ENCODE peak calls at places on chromosomes 2 and 18, in ten cellular contexts. W is endodermal cell, J is PC-3, X is H9, R is K562, P is GM23248, C is colonic mucosa, M is HepG2, O is neuronal stem cell, G is kidney. B is an unnamed sample.

GRCh38 chr2:2191110-2191707 is 139.9 kb downstream of the MYT1L start:
- DNase-seq in O (no peak), X (no peak), W (no peak), J (no peak), R (no peak), M (no peak), C (no peak), G (no peak), P (no peak), B (no peak)

GRCh38 chr2:234368861-234369261 is 128.0 kb downstream of the ARL4C start:
- DNase-seq in J (peak), R (no peak), P (peak), C (no peak), X (no peak), O (no peak), M (no peak), W (peak), G (no peak), B (peak)

GRCh38 chr18:51137891-51138290 is 59.6 kb downstream of the MEX3C start:
- DNase-seq in J (no peak), R (no peak), X (no peak), G (no peak), O (no peak), C (no peak), W (no peak), P (no peak), M (no peak), B (no peak)

GRCh38 chr2:178863856-178864620 is 56.8 kb upstream of the TTN start:
- DNase-seq in W (peak), P (peak), O (no peak), M (no peak), G (peak), C (peak), R (no peak), X (peak), J (peak), B (peak)

GRCh38 chr2:24831736-24832421 is 38.7 kb downstream of the CENPO start:
- DNase-seq in W (no peak), P (no peak), X (no peak), C (no peak), J (no peak), R (no peak), O (no peak), M (no peak), G (peak), B (no peak)

GRCh38 chr2:227687189-227687588 is 20.6 kb downstream of the SCYGR5 start:
- DNase-seq in G (no peak), X (no peak), M (no peak), O (no peak), W (no peak), P (no peak), C (no peak), J (no peak), R (no peak), B (no peak)

GRCh38 chr18:27996792-27997191 is 180.1 kb downstream of the CDH2 start:
- DNase-seq in P (peak), M (no peak), X (no peak), W (no peak), C (no peak), O (no peak), R (no peak), G (no peak), J (peak), B (peak)

GRCh38 chr18:70431203-70431624 is 142.4 kb downstream of the SOCS6 start:
- DNase-seq in R (no peak), X (no peak), W (no peak), G (no peak), M (peak), O (no peak), P (peak), C (no peak), J (no peak), B (peak)

GRCh38 chr2:4862031-4862430 is 830.2 kb upstream of the SOX11 start:
- DNase-seq in G (no peak), W (no peak), P (no peak), O (no peak), C (no peak), M (no peak), J (peak), R (no peak), X (no peak), B (no peak)

GRCh38 chr2:202249521-202249850 is 11.1 kb upstream of the SUMO1 start:
- DNase-seq in G (no peak), R (no peak), W (peak), X (no peak), C (no peak), M (no peak), P (peak), J (peak), O (no peak), B (peak)

GRCh38 chr2:19474128-19474527 is 115.7 kb upstream of the OSR1 start:
- DNase-seq in X (no peak), C (peak), W (no peak), O (no peak), M (no peak), J (peak), P (peak), R (no peak), G (no peak), B (peak)

GRCh38 chr18:41126541-41127235 is 828.3 kb upstream of the PIK3C3 start:
- DNase-seq in O (no peak), R (no peak), C (no peak), G (no peak), P (peak), X (no peak), W (no peak), J (peak), M (no peak), B (peak)

GRCh38 chr2:72153924-72154323 is 6.3 kb upstream of the CYP26B1 start:
- DNase-seq in R (no peak), O (no peak), X (no peak), C (no peak), P (no peak), W (peak), G (no peak), J (no peak), M (no peak), B (no peak)

GRCh38 chr18:77062518-77063003 is 70.0 kb downstream of the MBP start:
- DNase-seq in C (no peak), M (no peak), W (no peak), X (no peak), O (no peak), P (no peak), R (no peak), J (no peak), G (no peak), B (peak)

GRCh38 chr2:160324161-160324768 is 124.2 kb upstream of the ITGB6 start:
- DNase-seq in J (peak), M (peak), X (no peak), P (peak), O (no peak), G (peak), R (peak), C (peak), W (peak), B (no peak)

GRCh38 chr18:46623541-46623940 is 33.5 kb downstream of the LOXHD1 start:
- DNase-seq in R (no peak), C (no peak), G (no peak), M (no peak), W (no peak), J (no peak), X (no peak), P (peak), O (no peak), B (no peak)

GRCh38 chr2:25567406-25567805 is 106.0 kb downstream of the DTNB start:
- DNase-seq in X (no peak), O (no peak), M (peak), J (peak), P (peak), W (no peak), C (no peak), R (peak), G (no peak), B (peak)

GRCh38 chr2:63059434-63060078 is 8.9 kb downstream of the OTX1 start:
- DNase-seq in C (no peak), W (peak), J (no peak), M (no peak), R (no peak), O (no peak), P (no peak), X (peak), G (no peak), B (no peak)

GRCh38 chr18:50836521-50836957 is 16.7 kb upstream of the MRO start:
- DNase-seq in X (no peak), J (peak), R (no peak), O (no peak), M (no peak), C (no peak), G (no peak), W (no peak), P (peak), B (peak)

GRCh38 chr2:70374616-70375015 is 72.7 kb upstream of the FAM136A start:
- DNase-seq in M (no peak), W (no peak), X (no peak), R (no peak), J (no peak), C (no peak), G (no peak), P (no peak), O (no peak), B (no peak)

GRCh38 chr2:40451926-40452605 is at the start of gene SLC8A1:
- DNase-seq in O (peak), M (no peak), C (no peak), P (peak), X (peak), R (no peak), J (no peak), W (peak), G (peak), B (peak)

GRCh38 chr2:145038041-145038525 is 518.2 kb upstream of the ZEB2 start:
- DNase-seq in O (no peak), G (no peak), M (no peak), X (no peak), W (no peak), P (no peak), C (no peak), J (no peak), R (no peak), B (no peak)

GRCh38 chr2:76749858-76750257 is 772.3 kb downstream of the LRRTM4 start:
- DNase-seq in P (no peak), J (peak), X (no peak), C (no peak), W (no peak), G (no peak), M (no peak), R (no peak), O (no peak), B (no peak)

GRCh38 chr2:119305497-119306195 is 61.0 kb downstream of the C2orf76 start:
- DNase-seq in O (no peak), C (peak), P (peak), J (no peak), R (no peak), M (no peak), W (no peak), G (no peak), X (no peak), B (no peak)

GRCh38 chr18:1663879-1664705 is 759.4 kb downstream of the ADCYAP1 start:
- DNase-seq in X (peak), G (peak), J (peak), M (peak), C (peak), R (peak), O (peak), W (peak), P (peak), B (peak)

GRCh38 chr18:69658137-69658536 is 257.4 kb downstream of the DOK6 start:
- DNase-seq in M (peak), W (no peak), C (no peak), J (no peak), O (no peak), P (peak), X (no peak), R (no peak), G (no peak), B (no peak)

GRCh38 chr2:238473523-238473922 is 46.8 kb downstream of the ASB1 start:
- DNase-seq in G (no peak), C (no peak), O (no peak), M (no peak), J (no peak), X (no peak), P (no peak), R (no peak), W (no peak), B (no peak)

GRCh38 chr18:62766266-62766665 is 50.9 kb downstream of the PHLPP1 start:
- DNase-seq in M (no peak), W (peak), X (no peak), P (no peak), R (no peak), J (no peak), G (no peak), O (no peak), C (no peak), B (no peak)

GRCh38 chr2:171566099-171566498 is 43.8 kb downstream of the CYBRD1 start:
- DNase-seq in J (no peak), X (no peak), W (no peak), P (no peak), G (no peak), M (no peak), O (no peak), R (no peak), C (no peak), B (peak)

GRCh38 chr2:150520887-150521664 is 33.6 kb upstream of the RND3 start:
- DNase-seq in R (no peak), W (no peak), O (no peak), J (peak), G (no peak), P (peak), C (no peak), X (no peak), M (no peak), B (peak)

GRCh38 chr2:235264121-235264493 is 229.7 kb upstream of the AGAP1 start:
- DNase-seq in C (no peak), W (no peak), J (peak), P (no peak), O (no peak), X (no peak), G (no peak), M (no peak), R (no peak), B (no peak)

GRCh38 chr2:80074321-80074720 is 230.2 kb downstream of the LRRTM1 start:
- DNase-seq in G (no peak), C (no peak), R (no peak), M (no peak), P (no peak), O (no peak), X (no peak), W (no peak), J (no peak), B (no peak)

GRCh38 chr2:165558832-165559231 is 89.3 kb downstream of the CSRNP3 start:
- DNase-seq in G (no peak), C (no peak), R (no peak), P (no peak), X (no peak), W (no peak), J (peak), M (no peak), O (no peak), B (no peak)

GRCh38 chr2:8564475-8564874 is 117.4 kb upstream of the ID2 start:
- DNase-seq in W (no peak), R (no peak), G (no peak), M (no peak), J (no peak), C (no peak), O (no peak), X (no peak), P (no peak), B (no peak)

GRCh38 chr2:8421658-8422499 is 260.0 kb upstream of the ID2 start:
- DNase-seq in O (no peak), W (no peak), M (no peak), R (peak), G (no peak), C (no peak), J (no peak), P (no peak), X (no peak), B (no peak)

GRCh38 chr2:239300871-239301742 is 99.7 kb downstream of the HDAC4 start:
- DNase-seq in C (no peak), G (peak), P (no peak), X (no peak), W (peak), R (no peak), M (no peak), J (no peak), O (no peak), B (no peak)

GRCh38 chr2:226903179-226903578 is 67.3 kb downstream of the RHBDD1 start:
- DNase-seq in G (no peak), P (peak), O (no peak), J (peak), R (no peak), W (no peak), M (no peak), C (no peak), X (no peak), B (peak)

GRCh38 chr2:46014911-46015654 is 282.1 kb upstream of the EPAS1 start:
- DNase-seq in M (no peak), C (no peak), O (no peak), R (no peak), J (no peak), P (peak), G (no peak), X (peak), W (peak), B (peak)

GRCh38 chr2:24164416-24164973 is 10.4 kb upstream of the FAM228A start:
- DNase-seq in W (peak), G (no peak), R (peak), P (peak), O (no peak), J (peak), X (peak), C (peak), M (peak), B (no peak)

GRCh38 chr2:134432438-134432883 is 178.6 kb downstream of the MGAT5 start:
- DNase-seq in W (peak), G (no peak), M (peak), J (peak), R (no peak), X (no peak), C (no peak), O (no peak), P (no peak), B (no peak)

GRCh38 chr18:23229472-23229871 is 94.2 kb downstream of the CABLES1 start:
- DNase-seq in X (no peak), R (no peak), G (no peak), J (no peak), M (no peak), C (no peak), O (no peak), W (no peak), P (peak), B (no peak)
- H3K9ac ChIP-seq in X (no peak), R (no peak), G (no peak), J (no peak), M (no peak), C (no peak), O (no peak), W (no peak), P (peak), B (no peak)

GRCh38 chr2:201071305-201072200 is at the start of the genes HYCC2 and NDUFB3:
- DNase-seq in X (peak), O (peak), R (peak), C (peak), J (peak), G (peak), W (peak), M (peak), P (peak), B (peak)
- H3K9ac ChIP-seq in X (peak), O (peak), R (peak), C (peak), J (peak), G (peak), W (peak), M (peak), P (peak), B (peak)

GRCh38 chr2:85732467-85733120 is 21.2 kb upstream of the ATOH8 start:
- DNase-seq in X (no peak), R (no peak), W (no peak), P (no peak), J (no peak), O (no peak), C (no peak), M (no peak), G (no peak), B (no peak)
- H3K9ac ChIP-seq in X (no peak), R (no peak), W (no peak), P (no peak), J (no peak), O (no peak), C (peak), M (no peak), G (no peak), B (no peak)

DNA sequence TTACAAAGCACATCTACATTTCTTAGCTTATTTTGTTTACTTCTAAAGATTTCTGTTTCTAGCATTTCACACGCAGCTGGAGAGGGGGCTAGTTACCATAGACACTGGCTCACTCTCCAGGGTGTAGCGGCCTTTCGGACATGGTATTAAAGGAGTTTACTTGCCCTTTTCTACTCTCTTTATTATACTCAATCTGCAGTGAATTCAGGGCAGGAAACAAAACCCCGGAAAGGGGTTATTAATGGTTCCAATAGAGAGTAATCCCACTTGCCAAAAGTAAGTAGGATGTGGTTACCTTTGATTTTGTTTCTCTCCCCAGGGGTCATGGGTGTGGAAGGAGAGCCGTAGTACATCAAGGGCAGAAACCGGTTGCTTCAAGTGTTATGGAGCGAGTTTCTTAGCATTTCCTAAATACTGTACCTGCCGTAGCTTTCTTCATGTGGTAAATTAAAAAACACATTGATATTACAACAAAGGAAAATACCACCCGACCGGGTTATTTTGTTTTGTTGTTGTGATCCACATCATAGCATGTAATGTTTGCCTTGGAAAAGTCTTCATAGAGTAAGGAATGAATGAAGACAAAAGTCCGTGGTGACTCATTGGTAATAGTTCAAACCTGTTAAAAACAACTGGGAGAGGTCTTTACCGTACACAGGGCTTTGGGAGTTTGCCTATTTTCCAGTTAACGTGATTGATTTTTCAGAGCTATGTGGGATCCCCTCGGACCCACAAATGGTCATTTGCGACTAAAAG is 71.4 kb downstream of the SLC4A3 start:
- DNase-seq in R (no peak), X (no peak), O (no peak), W (no peak), G (no peak), M (no peak), P (no peak), J (peak), C (no peak), B (peak)
- H3K9ac ChIP-seq in R (no peak), X (no peak), O (no peak), W (no peak), G (no peak), M (no peak), P (no peak), J (no peak), C (no peak), B (no peak)